ENCODE peak calls at places on chromosome 20, in eight cellular contexts. S, W, Y, D, O, A, F and J are unnamed samples.

GRCh38 chr20:37380864-37381579 is 35.1 kb downstream of the SRC start:
- DNase-seq in O (no peak), A (no peak), W (no peak), F (no peak), S (no peak), D (no peak), Y (no peak), J (no peak)

GRCh38 chr20:58568441-58568931 is 53.3 kb upstream of the APCDD1L start:
- DNase-seq in D (no peak), S (no peak), W (no peak), A (no peak), F (no peak), Y (no peak), O (no peak), J (no peak)

GRCh38 chr20:46289416-46289815 is 18.9 kb downstream of the CDH22 start:
- DNase-seq in O (no peak), W (no peak), A (peak; percentile 22), F (no peak), D (no peak), Y (no peak), S (no peak), J (no peak)

GRCh38 chr20:8757146-8757545 is 311.7 kb upstream of the PLCB4 start:
- DNase-seq in D (no peak), A (peak; percentile 83), F (no peak), O (peak; percentile 16), S (no peak), Y (no peak), W (peak; percentile 49), J (no peak)

GRCh38 chr20:38833857-38834164 is 28.3 kb downstream of the PPP1R16B start:
- DNase-seq in F (no peak), S (no peak), W (no peak), A (no peak), Y (no peak), O (no peak), D (no peak), J (no peak)

GRCh38 chr20:38631155-38632022 is 29.8 kb downstream of the ARHGAP40 start:
- DNase-seq in S (no peak), O (no peak), W (no peak), A (no peak), F (no peak), D (no peak), Y (no peak), J (no peak)

GRCh38 chr20:57384486-57384885 is 6.7 kb upstream of the RBM38 start:
- DNase-seq in Y (no peak), D (no peak), A (no peak), F (no peak), W (no peak), O (no peak), S (no peak), J (no peak)

GRCh38 chr20:45621593-45621992 is 7.9 kb upstream of the WFDC10A start:
- DNase-seq in S (no peak), A (no peak), W (no peak), D (no peak), F (no peak), Y (no peak), O (no peak), J (no peak)

GRCh38 chr20:31830406-31830981 is 11.3 kb downstream of the MYLK2 start:
- DNase-seq in Y (no peak), W (no peak), D (no peak), O (no peak), A (no peak), F (no peak), S (no peak), J (no peak)

GRCh38 chr20:42155586-42155985 is 537.4 kb upstream of the CHD6 start:
- DNase-seq in Y (no peak), W (no peak), O (no peak), F (no peak), A (no peak), D (no peak), S (no peak), J (no peak)

GRCh38 chr20:46898433-46898832 is 3.8 kb downstream of the EYA2 start:
- DNase-seq in F (no peak), D (no peak), S (no peak), W (no peak), O (no peak), Y (no peak), A (no peak), J (no peak)

GRCh38 chr20:33540427-33540826 is 50.5 kb downstream of the CBFA2T2 start:
- DNase-seq in O (no peak), S (no peak), W (no peak), F (no peak), D (no peak), Y (no peak), A (no peak), J (no peak)

GRCh38 chr20:10986586-10986985 is 312.8 kb upstream of the JAG1 start:
- DNase-seq in D (no peak), W (peak; percentile 58), A (no peak), F (no peak), O (no peak), Y (no peak), S (peak; percentile 38), J (no peak)

GRCh38 chr20:8509809-8510208 is 377.7 kb downstream of the PLCB1 start:
- DNase-seq in W (no peak), Y (no peak), O (no peak), F (no peak), S (no peak), D (no peak), A (no peak), J (no peak)

GRCh38 chr20:22797103-22797502 is 212.7 kb upstream of the FOXA2 start:
- DNase-seq in F (no peak), A (peak; percentile 89), D (no peak), O (peak; percentile 50), W (no peak), Y (no peak), S (no peak), J (no peak)

GRCh38 chr20:21202284-21202683 is 76.4 kb downstream of the KIZ start:
- DNase-seq in O (no peak), Y (no peak), W (no peak), A (peak; percentile 64), S (peak; percentile 86), D (no peak), F (no peak), J (no peak)

GRCh38 chr20:49779972-49780371 is 32.7 kb upstream of the SLC9A8 start:
- DNase-seq in A (no peak), O (no peak), W (no peak), S (no peak), Y (no peak), F (no peak), D (no peak), J (no peak)

GRCh38 chr20:7155794-7156193 is 388.3 kb downstream of the BMP2 start:
- DNase-seq in O (no peak), D (no peak), S (no peak), Y (no peak), A (peak; percentile 30), F (no peak), W (no peak), J (no peak)